ENCODE peak calls at places on chromosomes 7 and 10, in four cellular contexts. L is mesenchymal stem cell, B is neuronal stem cell, R is IMR-90. E is an unnamed sample. For H3K9me3, the result is how much of the 10 kb centered on the place peaks cover.

GRCh38 chr7:16129431-16130126 is 291.8 kb downstream of the CRPPA start:
- DNase-seq in L (peak), B (no peak), R (peak), E (no peak)

GRCh38 chr7:36215017-36215621 is 62.1 kb downstream of the EEPD1 start:
- DNase-seq in L (no peak), B (no peak), R (no peak), E (no peak)

GRCh38 chr10:7953447-7953846 is 101.0 kb upstream of the GATA3 start:
- DNase-seq in L (no peak), B (no peak), R (no peak), E (no peak)

GRCh38 chr7:54788664-54789063 is 29.7 kb upstream of the SEC61G start:
- DNase-seq in L (peak), B (peak), R (peak), E (peak)

GRCh38 chr10:52779541-52780390 is 7.2 kb upstream of the MBL2 start:
- DNase-seq in L (peak), B (peak), R (peak), E (peak)

GRCh38 chr7:31497501-31497900 is 16.4 kb upstream of the ITPRID1 start:
- DNase-seq in L (no peak), B (no peak), R (no peak), E (no peak)

GRCh38 chr7:148398844-148399365 is 191.7 kb upstream of the C7orf33 start:
- DNase-seq in L (no peak), B (no peak), R (no peak), E (peak)

GRCh38 chr10:77346031-77346430 is 291.6 kb downstream of the KCNMA1 start:
- DNase-seq in L (no peak), B (no peak), R (no peak), E (no peak)

GRCh38 chr10:123134058-123134914 is 1.5 kb upstream of the HMX3 start:
- DNase-seq in L (peak), B (no peak), R (no peak), E (no peak)

GRCh38 chr7:123823898-123824753 is 20.8 kb upstream of the HYAL4 start:
- DNase-seq in L (no peak), B (no peak), R (no peak), E (no peak)

GRCh38 chr10:13317474-13317873 is 17.6 kb upstream of the PHYH start:
- DNase-seq in L (no peak), B (no peak), R (no peak), E (no peak)

GRCh38 chr7:47582748-47583740 is 1.1 kb upstream of the TNS3 start:
- DNase-seq in L (no peak), B (no peak), R (no peak), E (no peak)

GRCh38 chr7:46786221-46786951 is 795.5 kb downstream of the TNS3 start:
- DNase-seq in L (no peak), B (no peak), R (peak), E (no peak)

GRCh38 chr7:36416251-36416650 is 26.6 kb downstream of the ANLN start:
- DNase-seq in L (no peak), B (no peak), R (no peak), E (no peak)

GRCh38 chr7:31882187-31882586 is 188.0 kb downstream of the PDE1C start:
- DNase-seq in L (no peak), B (no peak), R (no peak), E (no peak)

GRCh38 chr7:130891254-130892094 is 157.5 kb upstream of the KLF14 start:
- DNase-seq in L (peak), B (no peak), R (peak), E (peak)

GRCh38 chr7:19397917-19398316 is 252.7 kb upstream of the FERD3L start:
- DNase-seq in L (no peak), B (no peak), R (peak), E (no peak)

GRCh38 chr10:24201503-24202180 is 7.3 kb upstream of the KIAA1217 start:
- DNase-seq in L (no peak), B (no peak), R (no peak), E (no peak)

GRCh38 chr7:66255533-66256100 is 50.5 kb downstream of the TPST1 start:
- DNase-seq in L (peak), B (no peak), R (peak), E (no peak)

GRCh38 chr7:69620063-69620462 is 21.8 kb downstream of the AUTS2 start:
- DNase-seq in L (no peak), B (no peak), R (no peak), E (no peak)

GRCh38 chr7:2582006-2582735 is 23.4 kb downstream of the IQCE start:
- DNase-seq in L (no peak), B (no peak), R (no peak), E (no peak)

GRCh38 chr10:32077896-32078295 is 21.7 kb upstream of the KIF5B start:
- DNase-seq in L (peak), B (no peak), R (peak), E (peak)

GRCh38 chr7:32660936-32661335 is 165.6 kb downstream of the AVL9 start:
- DNase-seq in L (no peak), B (no peak), R (no peak), E (no peak)

GRCh38 chr7:151377406-151377805 is 32.4 kb downstream of the WDR86 start:
- DNase-seq in L (no peak), B (no peak), R (no peak), E (no peak)

GRCh38 chr10:49360271-49361177 is 35.4 kb downstream of the DRGX start:
- DNase-seq in L (no peak), B (no peak), R (no peak), E (no peak)

GRCh38 chr7:143287935-143288826 is at the start of gene CASP2:
- DNase-seq in L (peak), B (peak), R (peak), E (peak)

GRCh38 chr10:11180228-11180627 is 162.6 kb downstream of the CELF2 start:
- DNase-seq in L (no peak), B (no peak), R (no peak), E (peak)

GRCh38 chr10:129369566-129369965 is 97.5 kb upstream of the MGMT start:
- DNase-seq in L (no peak), B (no peak), R (no peak), E (no peak)

GRCh38 chr7:102277901-102278300 is 8.8 kb upstream of the SH2B2 start:
- DNase-seq in L (no peak), B (no peak), R (no peak), E (no peak)

GRCh38 chr7:74627699-74628411 is 29.7 kb upstream of the GTF2I start:
- DNase-seq in L (no peak), B (peak), R (peak), E (no peak)
- H4K91ac ChIP-seq in L (no peak), B (no peak), R (no peak), E (no peak)

GRCh38 chr10:100715445-100716385 is 29.7 kb upstream of the PAX2 start:
- DNase-seq in L (no peak), B (no peak), R (no peak), E (no peak)
- H3K9me3 ChIP-seq in L (under half), B (under half), R (under half), E (under half)

GRCh38 chr7:99625321-99625720 is 8.6 kb downstream of the ZSCAN25 start:
- DNase-seq in L (no peak), B (no peak), R (no peak), E (no peak)
- H4K91ac ChIP-seq in L (no peak), B (no peak), R (no peak), E (no peak)

GRCh38 chr10:132066812-132067211 is 1.1 kb downstream of the JAKMIP3 start:
- DNase-seq in L (no peak), B (no peak), R (no peak), E (no peak)

GRCh38 chr10:132066186-132066585 is 440 bp downstream of the JAKMIP3 start:
- DNase-seq in L (no peak), B (no peak), R (no peak), E (no peak)

GRCh38 chr10:132064082-132064755 is 1.5 kb upstream of the JAKMIP3 start:
- DNase-seq in L (no peak), B (no peak), R (no peak), E (no peak)

GRCh38 chr10:132064771-132065437 is 842 bp upstream of the JAKMIP3 start:
- DNase-seq in L (no peak), B (no peak), R (no peak), E (no peak)

DNA sequence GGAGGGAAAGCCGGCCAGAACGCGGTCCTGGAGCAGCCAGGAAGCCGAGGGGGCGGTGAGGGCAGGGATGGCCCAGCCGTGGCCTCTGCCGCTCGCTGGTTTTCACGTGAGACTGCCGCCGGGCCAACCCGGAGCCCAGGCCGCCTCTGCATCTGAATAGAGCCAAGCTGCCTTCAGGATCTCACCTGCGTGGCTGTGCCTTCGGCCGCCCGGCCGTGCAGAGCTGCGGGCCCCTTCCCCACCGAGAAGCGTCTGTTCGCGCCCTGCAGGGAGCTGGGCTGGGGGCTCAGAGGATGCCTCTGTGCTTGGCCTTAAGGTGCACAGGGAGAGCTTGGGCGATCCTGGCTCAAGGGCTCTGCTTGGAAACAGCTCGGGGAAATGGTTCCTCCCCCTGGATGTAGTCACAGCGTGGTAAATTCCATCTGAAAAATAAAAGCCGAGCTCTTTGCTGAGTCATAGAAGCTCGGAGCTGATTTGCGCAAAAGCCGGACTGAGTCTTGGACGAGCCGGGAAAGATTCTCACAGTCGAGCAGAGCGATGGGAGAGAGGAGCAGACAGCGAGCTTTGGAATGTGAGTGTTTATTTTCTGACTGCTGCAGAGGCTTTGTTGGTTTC is at the start of gene JAKMIP3:
- DNase-seq in L (peak), B (peak), R (peak), E (no peak)
- H3K9me3 ChIP-seq in L (under half), B (under half), R (under half), E (under half)

GRCh38 chr7:122068046-122068445 is 76.0 kb downstream of the AASS start:
- DNase-seq in L (no peak), B (no peak), R (no peak), E (peak)
- H4K91ac ChIP-seq in L (no peak), B (no peak), R (no peak), E (no peak)

GRCh38 chr7:154881526-154881925 is 121.4 kb downstream of the PAXIP1 start:
- DNase-seq in L (no peak), B (no peak), R (no peak), E (no peak)
- H3K9me3 ChIP-seq in L (under half), B (under half), R (half or more), E (under half)

DNA sequence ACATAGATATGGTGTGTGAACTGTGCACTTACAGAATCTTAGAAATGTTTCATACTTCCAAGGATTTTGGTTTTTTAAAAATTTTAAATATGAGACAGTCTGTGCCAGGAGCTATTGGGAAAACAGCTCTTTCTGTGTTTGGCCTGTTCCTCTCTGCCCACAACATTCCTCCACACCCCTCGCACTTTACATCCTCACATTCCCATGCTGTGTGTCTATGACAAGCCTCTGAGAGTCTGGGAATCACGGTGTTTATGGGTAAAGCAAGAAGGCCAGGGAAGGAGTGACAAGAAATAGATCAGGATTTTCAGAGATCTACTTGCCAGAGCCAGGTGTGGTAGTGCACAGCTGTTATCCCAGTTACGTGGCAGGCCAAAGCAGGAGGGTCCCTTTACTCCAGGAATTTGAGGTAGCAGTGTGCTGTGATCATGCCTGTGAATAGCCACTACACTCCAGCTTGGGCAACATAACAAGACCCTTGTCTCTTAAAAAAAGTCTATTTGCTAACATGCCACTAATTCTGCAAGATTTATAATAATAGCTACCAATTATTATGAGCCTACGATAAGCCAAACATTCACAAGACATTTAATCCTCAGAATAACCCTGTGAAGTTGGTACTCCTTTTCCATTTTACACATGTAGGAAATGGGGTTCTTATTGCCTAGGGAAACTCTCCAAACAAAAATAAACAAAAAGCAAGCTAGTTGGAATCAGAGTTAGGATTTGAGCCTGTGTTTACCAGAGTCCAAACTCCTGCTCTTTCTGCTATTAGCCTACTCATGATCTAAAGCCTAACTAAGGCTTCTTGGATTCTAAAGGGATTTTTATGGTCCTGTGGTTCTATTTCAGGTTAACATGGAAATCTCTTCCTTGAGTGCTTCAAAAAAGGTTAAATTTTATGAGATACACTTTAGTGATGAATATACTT is 168.3 kb upstream of the SP8 start:
- DNase-seq in L (peak), B (no peak), R (no peak), E (no peak)
- H4K91ac ChIP-seq in L (no peak), B (no peak), R (no peak), E (no peak)

GRCh38 chr7:82343716-82344115 is 99.9 kb downstream of the CACNA2D1 start:
- DNase-seq in L (no peak), B (no peak), R (no peak), E (no peak)
- H3K9me3 ChIP-seq in L (under half), B (under half), R (under half), E (under half)